ENCODE peak calls at places on chromosomes 6 and 20, in nine cellular contexts. One of them, this sample, is unnamed.

GRCh38 chr20:49347156-49347555 is 69.3 kb upstream of the ZNFX1 start:
- DNase-seq in NCI-H460: no peak
- DNase-seq in Right ventricle myocardium inferior: no peak
- DNase-seq in BJ: no peak
- DNase-seq in GM13977: no peak
- DNase-seq in effector CD4-positive, alpha-beta T cell: no peak
- DNase-seq in activated T-cell treated with anti-CD3 and anti-CD28 coated beads for 1 hour: no peak
- DNase-seq in aorta: no peak
- DNase-seq in nephron progenitor cell: no peak
- DNase-seq in this sample: no peak

GRCh38 chr6:112560651-112561050 is 213.5 kb downstream of the RFPL4B start:
- DNase-seq in GM13977: no peak
- DNase-seq in BJ: no peak
- DNase-seq in effector CD4-positive, alpha-beta T cell: no peak
- DNase-seq in aorta: no peak
- DNase-seq in activated T-cell treated with anti-CD3 and anti-CD28 coated beads for 1 hour: no peak
- DNase-seq in Right ventricle myocardium inferior: no peak
- DNase-seq in NCI-H460: no peak
- DNase-seq in nephron progenitor cell: no peak
- DNase-seq in this sample: no peak

GRCh38 chr6:105400501-105400900 is 2.4 kb downstream of the PREP start:
- DNase-seq in Right ventricle myocardium inferior: no peak
- DNase-seq in GM13977: no peak
- DNase-seq in activated T-cell treated with anti-CD3 and anti-CD28 coated beads for 1 hour: no peak
- DNase-seq in aorta: no peak
- DNase-seq in BJ: no peak
- DNase-seq in NCI-H460: no peak
- DNase-seq in nephron progenitor cell: no peak
- DNase-seq in effector CD4-positive, alpha-beta T cell: no peak
- DNase-seq in this sample: no peak

GRCh38 chr6:158314737-158315136 is 2.5 kb downstream of the TULP4 start:
- DNase-seq in aorta: no peak
- DNase-seq in nephron progenitor cell: no peak
- DNase-seq in activated T-cell treated with anti-CD3 and anti-CD28 coated beads for 1 hour: no peak
- DNase-seq in Right ventricle myocardium inferior: no peak
- DNase-seq in NCI-H460: no peak
- DNase-seq in GM13977: no peak
- DNase-seq in BJ: no peak
- DNase-seq in effector CD4-positive, alpha-beta T cell: no peak
- DNase-seq in this sample: no peak

GRCh38 chr20:4667371-4667773 is 54.3 kb upstream of the PRND start:
- DNase-seq in activated T-cell treated with anti-CD3 and anti-CD28 coated beads for 1 hour: no peak
- DNase-seq in NCI-H460: no peak
- DNase-seq in GM13977: no peak
- DNase-seq in BJ: no peak
- DNase-seq in Right ventricle myocardium inferior: no peak
- DNase-seq in effector CD4-positive, alpha-beta T cell: no peak
- DNase-seq in nephron progenitor cell: no peak
- DNase-seq in aorta: no peak
- DNase-seq in this sample: no peak

GRCh38 chr20:45842169-45842812 is 8.7 kb downstream of the SNX21 start:
- DNase-seq in BJ: peak
- DNase-seq in nephron progenitor cell: no peak
- DNase-seq in activated T-cell treated with anti-CD3 and anti-CD28 coated beads for 1 hour: no peak
- DNase-seq in Right ventricle myocardium inferior: no peak
- DNase-seq in NCI-H460: no peak
- DNase-seq in aorta: no peak
- DNase-seq in effector CD4-positive, alpha-beta T cell: no peak
- DNase-seq in GM13977: peak
- DNase-seq in this sample: no peak

GRCh38 chr6:143400258-143401059 is 50.0 kb downstream of the ADAT2 start:
- DNase-seq in Right ventricle myocardium inferior: no peak
- DNase-seq in activated T-cell treated with anti-CD3 and anti-CD28 coated beads for 1 hour: no peak
- DNase-seq in nephron progenitor cell: no peak
- DNase-seq in BJ: no peak
- DNase-seq in GM13977: no peak
- DNase-seq in effector CD4-positive, alpha-beta T cell: no peak
- DNase-seq in aorta: no peak
- DNase-seq in NCI-H460: no peak
- DNase-seq in this sample: no peak

GRCh38 chr6:12324741-12325140 is 34.6 kb downstream of the EDN1 start:
- DNase-seq in effector CD4-positive, alpha-beta T cell: no peak
- DNase-seq in GM13977: no peak
- DNase-seq in activated T-cell treated with anti-CD3 and anti-CD28 coated beads for 1 hour: no peak
- DNase-seq in aorta: no peak
- DNase-seq in Right ventricle myocardium inferior: no peak
- DNase-seq in nephron progenitor cell: no peak
- DNase-seq in NCI-H460: no peak
- DNase-seq in BJ: no peak
- DNase-seq in this sample: no peak

GRCh38 chr20:18225652-18226051 is 62.7 kb upstream of the ZNF133 start:
- DNase-seq in nephron progenitor cell: no peak
- DNase-seq in GM13977: no peak
- DNase-seq in effector CD4-positive, alpha-beta T cell: no peak
- DNase-seq in Right ventricle myocardium inferior: no peak
- DNase-seq in activated T-cell treated with anti-CD3 and anti-CD28 coated beads for 1 hour: no peak
- DNase-seq in NCI-H460: no peak
- DNase-seq in BJ: no peak
- DNase-seq in aorta: no peak
- DNase-seq in this sample: no peak

GRCh38 chr6:105326838-105327745 is 75.8 kb downstream of the PREP start:
- DNase-seq in nephron progenitor cell: no peak
- DNase-seq in effector CD4-positive, alpha-beta T cell: no peak
- DNase-seq in activated T-cell treated with anti-CD3 and anti-CD28 coated beads for 1 hour: no peak
- DNase-seq in GM13977: no peak
- DNase-seq in BJ: peak
- DNase-seq in Right ventricle myocardium inferior: no peak
- DNase-seq in aorta: no peak
- DNase-seq in NCI-H460: peak
- DNase-seq in this sample: no peak

GRCh38 chr6:25583906-25584305 is 68.1 kb upstream of the SCGN start:
- DNase-seq in nephron progenitor cell: no peak
- DNase-seq in effector CD4-positive, alpha-beta T cell: no peak
- DNase-seq in BJ: no peak
- DNase-seq in Right ventricle myocardium inferior: peak
- DNase-seq in activated T-cell treated with anti-CD3 and anti-CD28 coated beads for 1 hour: no peak
- DNase-seq in aorta: no peak
- DNase-seq in GM13977: no peak
- DNase-seq in NCI-H460: no peak
- DNase-seq in this sample: no peak

GRCh38 chr6:16130932-16131387 is 2.1 kb downstream of the MYLIP start:
- DNase-seq in Right ventricle myocardium inferior: no peak
- DNase-seq in aorta: no peak
- DNase-seq in BJ: no peak
- DNase-seq in activated T-cell treated with anti-CD3 and anti-CD28 coated beads for 1 hour: no peak
- DNase-seq in NCI-H460: peak
- DNase-seq in effector CD4-positive, alpha-beta T cell: peak
- DNase-seq in nephron progenitor cell: peak
- DNase-seq in GM13977: peak
- DNase-seq in this sample: peak

GRCh38 chr6:13370623-13371022 is 42.3 kb upstream of the TBC1D7 start:
- DNase-seq in effector CD4-positive, alpha-beta T cell: no peak
- DNase-seq in nephron progenitor cell: no peak
- DNase-seq in BJ: no peak
- DNase-seq in GM13977: no peak
- DNase-seq in activated T-cell treated with anti-CD3 and anti-CD28 coated beads for 1 hour: no peak
- DNase-seq in aorta: no peak
- DNase-seq in NCI-H460: no peak
- DNase-seq in Right ventricle myocardium inferior: no peak
- DNase-seq in this sample: no peak

GRCh38 chr6:10412948-10413849 is 1.7 kb downstream of the TFAP2A start:
- DNase-seq in nephron progenitor cell: no peak
- DNase-seq in aorta: no peak
- DNase-seq in GM13977: no peak
- DNase-seq in Right ventricle myocardium inferior: no peak
- DNase-seq in effector CD4-positive, alpha-beta T cell: no peak
- DNase-seq in NCI-H460: no peak
- DNase-seq in activated T-cell treated with anti-CD3 and anti-CD28 coated beads for 1 hour: no peak
- DNase-seq in BJ: no peak
- DNase-seq in this sample: no peak

GRCh38 chr20:63491078-63491477 is 7.8 kb downstream of the EEF1A2 start:
- DNase-seq in activated T-cell treated with anti-CD3 and anti-CD28 coated beads for 1 hour: no peak
- DNase-seq in Right ventricle myocardium inferior: peak
- DNase-seq in effector CD4-positive, alpha-beta T cell: no peak
- DNase-seq in aorta: no peak
- DNase-seq in nephron progenitor cell: no peak
- DNase-seq in GM13977: no peak
- DNase-seq in NCI-H460: no peak
- DNase-seq in BJ: no peak
- DNase-seq in this sample: no peak

GRCh38 chr20:56839791-56840190 is 210.7 kb downstream of the TFAP2C start:
- DNase-seq in GM13977: no peak
- DNase-seq in activated T-cell treated with anti-CD3 and anti-CD28 coated beads for 1 hour: no peak
- DNase-seq in effector CD4-positive, alpha-beta T cell: no peak
- DNase-seq in BJ: no peak
- DNase-seq in NCI-H460: no peak
- DNase-seq in nephron progenitor cell: no peak
- DNase-seq in Right ventricle myocardium inferior: no peak
- DNase-seq in aorta: no peak
- DNase-seq in this sample: no peak